ENCODE peak calls at places on chromosomes 3 and 15, in six cellular contexts. S is B cell, X is GM10248, J is left lung, W is endothelial cell, E is glutamatergic neuron. A is an unnamed sample.

GRCh38 chr3:184336484-184337230 is 743 bp upstream of the FAM131A start:
- DNase-seq in S (no peak), X (peak), J (no peak), W (no peak), E (no peak), A (no peak)

GRCh38 chr15:28022961-28023360 is 76.2 kb downstream of the OCA2 start:
- DNase-seq in S (no peak), X (no peak), J (no peak), W (no peak), E (no peak), A (no peak)

GRCh38 chr3:167078070-167078622 is 302.0 kb downstream of the ZBBX start:
- DNase-seq in S (no peak), X (no peak), J (no peak), W (no peak), E (no peak), A (no peak)

GRCh38 chr3:46946856-46947544 is 29.5 kb downstream of the CCDC12 start:
- DNase-seq in S (no peak), X (no peak), J (no peak), W (no peak), E (no peak), A (peak)

GRCh38 chr15:85756411-85757072 is 38.2 kb downstream of the KLHL25 start:
- DNase-seq in S (no peak), X (no peak), J (peak), W (no peak), E (no peak), A (no peak)

GRCh38 chr15:59290311-59291213 is 82.1 kb downstream of the MYO1E start:
- DNase-seq in S (no peak), X (peak), J (no peak), W (no peak), E (no peak), A (no peak)

GRCh38 chr15:67504061-67504460 is 16.9 kb upstream of the C15orf61 start:
- DNase-seq in S (no peak), X (no peak), J (no peak), W (no peak), E (no peak), A (no peak)

GRCh38 chr3:149026718-149027117 is 35.4 kb downstream of the GYG1 start:
- DNase-seq in S (no peak), X (no peak), J (no peak), W (no peak), E (no peak), A (no peak)

GRCh38 chr3:162992741-162993140 is 1496.1 kb downstream of the OTOL1 start:
- DNase-seq in S (no peak), X (no peak), J (no peak), W (no peak), E (no peak), A (no peak)

GRCh38 chr3:141929341-141929995 is 53.0 kb downstream of the ATP1B3 start:
- DNase-seq in S (no peak), X (no peak), J (no peak), W (no peak), E (no peak), A (no peak)

DNA sequence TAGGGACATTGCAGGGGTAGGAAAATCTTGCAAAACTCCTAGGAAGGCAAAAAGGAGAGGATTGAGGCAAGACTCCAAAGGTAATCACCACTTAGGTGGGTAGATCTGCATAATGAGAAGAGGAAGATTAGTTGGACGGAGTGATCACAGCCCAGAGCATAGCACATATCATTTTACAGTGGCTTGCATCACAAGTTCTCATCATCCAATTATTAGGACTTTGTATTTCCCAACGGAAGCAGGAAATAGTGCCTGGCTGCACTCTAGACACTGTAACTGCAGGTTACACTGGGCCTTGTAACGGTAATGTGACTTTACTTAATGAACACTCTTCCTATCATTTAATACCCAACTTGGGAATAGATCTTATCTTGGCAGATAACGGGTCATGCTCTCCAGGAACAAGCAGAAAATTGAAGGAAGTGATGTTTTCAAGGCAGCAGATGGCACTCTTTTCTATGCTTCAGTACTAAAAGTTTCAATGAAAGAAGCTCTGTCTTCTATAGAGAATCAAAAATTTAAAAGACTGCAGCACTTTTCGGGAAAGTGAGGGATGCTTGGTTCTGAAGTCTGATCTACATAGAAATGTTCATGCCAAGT is 101.9 kb upstream of the KCNMB2 start:
- DNase-seq in S (no peak), X (no peak), J (no peak), W (no peak), E (no peak), A (no peak)
- TF ChIP-seq CTCF in S (no peak), X (peak), J (peak), W (no peak), E (no peak), A (no peak)

GRCh38 chr3:111762535-111762934 is 96.5 kb upstream of the PHLDB2 start:
- DNase-seq in S (no peak), X (no peak), J (no peak), W (no peak), E (no peak), A (no peak)

GRCh38 chr3:111763968-111764367 is 95.1 kb upstream of the PHLDB2 start:
- DNase-seq in S (no peak), X (no peak), J (no peak), W (no peak), E (no peak), A (no peak)

GRCh38 chr3:111765136-111765535 is 93.9 kb upstream of the PHLDB2 start:
- DNase-seq in S (no peak), X (no peak), J (no peak), W (no peak), E (no peak), A (no peak)

GRCh38 chr3:111763101-111763500 is 96.0 kb upstream of the PHLDB2 start:
- DNase-seq in S (no peak), X (no peak), J (no peak), W (no peak), E (no peak), A (no peak)

GRCh38 chr3:111764645-111765091 is 94.4 kb upstream of the PHLDB2 start:
- DNase-seq in S (no peak), X (no peak), J (no peak), W (no peak), E (no peak), A (no peak)
- TF ChIP-seq CTCF in S (no peak), X (no peak), J (no peak), W (no peak), E (no peak), A (no peak)

GRCh38 chr3:84318273-84318809 is 640.4 kb upstream of the CADM2 start:
- DNase-seq in S (no peak), X (no peak), J (no peak), W (no peak), E (no peak), A (no peak)
- TF ChIP-seq CTCF in S (no peak), X (no peak), J (no peak), W (no peak), E (no peak), A (no peak)

DNA sequence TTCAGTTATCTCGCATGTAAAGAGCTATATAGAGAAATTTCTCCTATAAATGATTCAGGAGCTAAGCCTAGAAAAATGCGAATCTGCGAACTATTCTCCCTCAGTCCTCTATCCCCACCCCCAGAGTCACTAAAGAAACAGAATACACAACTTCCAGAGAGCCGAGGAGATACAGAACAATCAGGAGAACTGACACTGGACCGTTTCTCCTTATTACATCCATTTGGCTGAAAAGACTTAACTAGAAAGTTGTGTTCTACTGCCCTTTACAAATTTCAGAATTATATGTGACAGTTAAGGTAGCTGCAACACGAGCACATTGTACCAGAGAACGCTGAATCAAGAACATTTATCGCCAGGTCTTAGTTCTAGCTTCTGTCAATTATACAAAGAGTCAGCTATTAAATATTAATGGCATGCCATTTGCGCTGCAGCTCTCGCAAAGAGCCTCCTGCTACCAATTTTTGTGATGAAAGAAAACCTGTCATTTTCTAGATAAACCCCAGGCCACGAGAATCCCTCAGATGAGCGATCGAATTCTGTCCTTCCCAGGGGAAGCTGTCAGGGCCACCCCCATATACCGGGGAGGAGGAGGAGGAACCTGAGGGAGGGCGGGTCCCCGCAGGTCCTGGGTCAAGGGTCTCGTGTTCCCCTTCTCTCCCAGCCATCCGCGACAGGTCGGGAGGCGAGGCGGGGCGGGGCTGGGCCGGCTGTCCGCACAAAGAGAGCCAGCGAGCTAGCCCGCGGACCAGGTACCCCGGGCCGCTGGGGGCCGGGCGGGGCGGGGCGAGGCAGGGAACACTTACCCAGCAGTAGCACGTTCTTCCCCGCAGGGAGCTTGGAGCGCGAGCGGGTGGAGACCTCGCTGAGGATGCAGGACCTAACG is 875 bp downstream of the DYNC1LI1 start:
- DNase-seq in S (peak), X (peak), J (peak), W (peak), E (peak), A (peak)
- TF ChIP-seq CTCF in S (no peak), X (no peak), J (no peak), W (no peak), E (no peak), A (no peak)

GRCh38 chr3:29868702-29869101 is 587.8 kb downstream of the RBMS3 start:
- DNase-seq in S (no peak), X (no peak), J (no peak), W (no peak), E (no peak), A (no peak)

DNA sequence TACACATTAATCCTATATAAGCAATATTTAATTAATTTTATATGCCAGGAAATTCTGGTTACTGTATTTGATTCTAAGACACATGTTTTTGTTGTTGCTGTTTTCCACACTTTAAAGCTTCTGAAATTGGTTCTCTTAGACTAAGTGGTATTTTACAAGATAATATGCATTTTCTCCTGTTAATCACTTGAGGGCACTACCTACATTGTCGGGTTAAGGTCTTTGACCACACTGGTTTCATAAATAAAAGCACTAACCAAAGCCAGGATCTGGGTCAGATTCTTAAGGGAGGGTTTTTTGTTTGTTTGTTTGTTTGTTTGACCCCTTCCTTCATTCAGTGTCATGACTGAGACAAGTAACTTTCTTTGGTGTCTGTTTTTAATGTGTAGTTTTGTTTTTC is 590.2 kb downstream of the RBMS3 start:
- DNase-seq in S (no peak), X (no peak), J (no peak), W (no peak), E (no peak), A (no peak)
- TF ChIP-seq CTCF in S (no peak), X (no peak), J (no peak), W (no peak), E (no peak), A (no peak)

GRCh38 chr3:132657869-132658747 is 1.5 kb downstream of the ACAD11 start:
- DNase-seq in S (no peak), X (no peak), J (no peak), W (no peak), E (no peak), A (no peak)
- TF ChIP-seq CTCF in S (no peak), X (no peak), J (no peak), W (no peak), E (no peak), A (no peak)

DNA sequence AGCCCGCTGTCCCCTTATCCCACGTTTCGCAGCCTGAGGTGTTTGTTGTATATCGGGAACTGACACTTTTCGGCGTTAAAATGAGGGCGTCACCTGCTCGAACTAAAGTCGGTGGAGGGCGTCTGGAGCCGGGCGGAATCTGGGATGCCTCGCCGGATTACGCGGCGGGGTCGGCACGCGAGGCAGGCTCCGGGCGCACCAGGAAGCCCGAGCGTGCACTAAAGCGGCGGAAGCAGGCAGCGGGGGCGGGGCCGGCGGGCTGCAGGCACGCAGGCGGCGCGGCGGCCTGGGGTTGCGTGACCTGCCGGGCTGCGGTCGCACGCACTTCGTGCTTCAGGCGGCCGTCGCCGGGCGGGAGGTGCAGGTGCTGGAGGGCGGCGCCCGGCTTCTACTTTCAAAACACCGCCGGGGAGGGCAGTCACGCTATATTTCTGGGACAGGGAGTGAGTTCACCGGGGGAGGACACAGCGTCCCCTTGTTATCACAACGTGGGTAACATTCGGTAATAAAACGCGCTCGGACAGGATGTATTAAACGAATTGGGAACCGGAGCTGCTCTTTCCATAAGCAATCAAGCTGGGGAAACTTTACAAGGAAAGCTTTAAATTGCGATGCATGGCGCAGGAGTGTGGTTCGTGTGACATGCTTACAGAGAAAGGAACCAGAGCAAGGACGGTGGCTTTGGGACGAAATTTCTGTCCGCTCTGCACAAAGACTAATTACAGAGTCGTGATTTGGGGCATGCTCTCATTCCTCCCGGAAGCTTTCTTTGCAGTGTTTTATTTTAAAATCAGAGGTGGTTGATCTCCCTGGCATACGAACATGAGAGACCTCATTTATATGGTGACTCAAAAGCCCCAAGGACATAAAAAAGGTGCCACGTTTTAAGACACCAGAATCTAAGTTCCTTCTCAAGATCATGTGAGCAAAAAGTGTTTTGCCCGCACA is 9.1 kb upstream of the LEKR1 start:
- DNase-seq in S (peak), X (peak), J (peak), W (peak), E (peak), A (peak)
- TF ChIP-seq CTCF in S (no peak), X (peak), J (no peak), W (no peak), E (no peak), A (no peak)

GRCh38 chr3:25099662-25100061 is 328.4 kb upstream of the RARB start:
- DNase-seq in S (no peak), X (no peak), J (no peak), W (no peak), E (no peak), A (no peak)
- TF ChIP-seq CTCF in S (no peak), X (no peak), J (no peak), W (no peak), E (no peak), A (no peak)

GRCh38 chr15:71170163-71170562 is 54.9 kb downstream of the THSD4 start:
- DNase-seq in S (no peak), X (no peak), J (no peak), W (no peak), E (no peak), A (no peak)

GRCh38 chr15:71168163-71168832 is 53.0 kb downstream of the THSD4 start:
- DNase-seq in S (no peak), X (no peak), J (no peak), W (no peak), E (no peak), A (no peak)

GRCh38 chr15:71167445-71168162 is 52.3 kb downstream of the THSD4 start:
- DNase-seq in S (no peak), X (no peak), J (no peak), W (no peak), E (no peak), A (no peak)

DNA sequence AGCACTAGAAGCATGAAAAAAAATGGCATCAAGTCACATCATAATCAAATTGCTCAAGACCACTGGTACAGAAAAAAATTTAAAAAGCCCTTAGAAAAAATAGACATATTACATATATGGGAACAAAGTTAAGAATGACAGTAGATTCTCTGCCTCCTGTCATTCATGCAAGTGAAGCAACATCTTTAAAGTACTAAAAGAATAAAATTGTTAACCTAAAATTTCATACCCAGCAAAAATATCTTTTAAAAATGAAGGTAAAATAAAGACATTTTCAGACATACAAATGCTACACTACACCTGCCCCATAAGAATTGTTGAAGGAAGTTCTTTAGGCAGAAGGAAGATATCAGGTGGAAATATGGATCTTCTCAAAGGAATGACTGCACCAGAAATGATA is 55.9 kb downstream of the THSD4 start:
- DNase-seq in S (no peak), X (no peak), J (no peak), W (no peak), E (no peak), A (no peak)
- TF ChIP-seq CTCF in S (no peak), X (no peak), J (no peak), W (no peak), E (no peak), A (no peak)

A was measured in CD14-positive monocyte.